ENCODE peak calls at places on chromosomes 16 and 17, in six cellular contexts. L is lower lobe of right lung; V is adrenal gland; W is pancreas; U is CD8-positive, alpha-beta T cell; T is body of pancreas. D is an unnamed sample. For H3K36me3, the result is how much of the 10 kb centered on the place peaks cover.

GRCh38 chr16:19119564-19119963 is 5.8 kb downstream of the ITPRIPL2 start:
- DNase-seq in L (no peak), V (no peak), W (no peak), U (no peak), T (no peak), D (no peak)

GRCh38 chr17:41863074-41863843 is 2.0 kb downstream of the KLHL11 start:
- DNase-seq in L (no peak), V (no peak), W (no peak), U (no peak), T (no peak), D (no peak)

GRCh38 chr16:82317411-82318168 is 147.6 kb upstream of the MPHOSPH6 start:
- DNase-seq in L (no peak), V (no peak), W (no peak), U (no peak), T (peak), D (no peak)

GRCh38 chr16:11325404-11326083 is 19.7 kb upstream of the RMI2 start:
- DNase-seq in L (no peak), V (no peak), W (no peak), U (no peak), T (no peak), D (no peak)

GRCh38 chr17:79188048-79188447 is 113.4 kb downstream of the ENGASE start:
- DNase-seq in L (no peak), V (no peak), W (no peak), U (no peak), T (peak), D (no peak)

GRCh38 chr16:88921603-88921995 is 55.1 kb upstream of the PABPN1L start:
- DNase-seq in L (no peak), V (no peak), W (no peak), U (no peak), T (no peak), D (no peak)

GRCh38 chr17:39699818-39700147 is at the start of gene ERBB2:
- DNase-seq in L (peak), V (no peak), W (peak), U (no peak), T (peak), D (no peak)

GRCh38 chr17:17264430-17264829 is 16.6 kb downstream of the COPS3 start:
- DNase-seq in L (no peak), V (no peak), W (no peak), U (no peak), T (no peak), D (peak)

GRCh38 chr16:58421529-58421928 is 29.3 kb downstream of the GINS3 start:
- DNase-seq in L (no peak), V (no peak), W (no peak), U (no peak), T (no peak), D (peak)

GRCh38 chr17:68035131-68035522 is 408 bp upstream of the KPNA2 start:
- DNase-seq in L (peak), V (peak), W (peak), U (peak), T (peak), D (peak)

GRCh38 chr17:68033636-68034451 is 1.7 kb upstream of the KPNA2 start:
- DNase-seq in L (no peak), V (no peak), W (no peak), U (no peak), T (no peak), D (no peak)

GRCh38 chr17:68034452-68034776 is 1.1 kb upstream of the KPNA2 start:
- DNase-seq in L (no peak), V (no peak), W (no peak), U (no peak), T (no peak), D (no peak)

GRCh38 chr17:68036304-68037147 is 991 bp downstream of the KPNA2 start:
- DNase-seq in L (no peak), V (no peak), W (no peak), U (no peak), T (no peak), D (no peak)

DNA sequence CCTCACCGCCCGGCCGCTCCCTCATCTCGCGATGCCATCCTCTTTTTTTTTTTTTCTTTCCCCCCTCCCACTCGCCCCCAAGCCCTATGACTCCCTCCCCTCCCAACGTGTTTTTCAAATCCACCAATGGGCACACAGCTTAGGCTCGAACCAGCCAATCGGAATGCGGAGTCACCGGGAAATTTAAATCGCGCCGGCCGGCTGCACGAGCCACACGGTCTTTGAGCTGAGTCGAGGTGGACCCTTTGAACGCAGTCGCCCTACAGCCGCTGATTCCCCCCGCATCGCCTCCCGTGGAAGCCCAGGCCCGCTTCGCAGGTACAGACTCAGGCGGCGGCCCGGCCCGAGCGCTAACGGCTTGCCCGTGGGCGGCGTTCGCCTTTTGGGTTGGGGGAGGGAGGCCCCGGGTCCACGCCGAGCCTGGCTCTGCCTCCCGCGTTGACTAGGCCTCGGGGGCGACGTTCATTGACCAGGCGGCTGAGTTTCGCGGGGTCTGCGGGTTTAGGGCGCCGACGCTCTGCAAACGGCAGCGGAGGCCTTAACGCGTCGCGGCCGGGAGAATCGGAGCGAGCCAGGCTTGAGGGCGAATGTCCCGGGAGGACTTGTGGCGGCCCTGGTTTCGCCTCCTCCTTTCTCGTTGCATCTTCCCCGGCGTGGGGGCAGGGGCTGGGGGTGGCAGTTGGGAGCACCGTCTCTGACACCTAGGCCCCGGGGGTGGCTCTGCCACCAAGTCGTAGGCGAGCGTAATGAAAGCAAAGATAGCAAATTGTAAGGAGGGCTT is at the start of gene KPNA2:
- DNase-seq in L (peak), V (peak), W (peak), U (peak), T (peak), D (peak)
- H3K36me3 ChIP-seq in L (under half), V (under half), W (under half), U (under half), T (under half), D (under half)

DNA sequence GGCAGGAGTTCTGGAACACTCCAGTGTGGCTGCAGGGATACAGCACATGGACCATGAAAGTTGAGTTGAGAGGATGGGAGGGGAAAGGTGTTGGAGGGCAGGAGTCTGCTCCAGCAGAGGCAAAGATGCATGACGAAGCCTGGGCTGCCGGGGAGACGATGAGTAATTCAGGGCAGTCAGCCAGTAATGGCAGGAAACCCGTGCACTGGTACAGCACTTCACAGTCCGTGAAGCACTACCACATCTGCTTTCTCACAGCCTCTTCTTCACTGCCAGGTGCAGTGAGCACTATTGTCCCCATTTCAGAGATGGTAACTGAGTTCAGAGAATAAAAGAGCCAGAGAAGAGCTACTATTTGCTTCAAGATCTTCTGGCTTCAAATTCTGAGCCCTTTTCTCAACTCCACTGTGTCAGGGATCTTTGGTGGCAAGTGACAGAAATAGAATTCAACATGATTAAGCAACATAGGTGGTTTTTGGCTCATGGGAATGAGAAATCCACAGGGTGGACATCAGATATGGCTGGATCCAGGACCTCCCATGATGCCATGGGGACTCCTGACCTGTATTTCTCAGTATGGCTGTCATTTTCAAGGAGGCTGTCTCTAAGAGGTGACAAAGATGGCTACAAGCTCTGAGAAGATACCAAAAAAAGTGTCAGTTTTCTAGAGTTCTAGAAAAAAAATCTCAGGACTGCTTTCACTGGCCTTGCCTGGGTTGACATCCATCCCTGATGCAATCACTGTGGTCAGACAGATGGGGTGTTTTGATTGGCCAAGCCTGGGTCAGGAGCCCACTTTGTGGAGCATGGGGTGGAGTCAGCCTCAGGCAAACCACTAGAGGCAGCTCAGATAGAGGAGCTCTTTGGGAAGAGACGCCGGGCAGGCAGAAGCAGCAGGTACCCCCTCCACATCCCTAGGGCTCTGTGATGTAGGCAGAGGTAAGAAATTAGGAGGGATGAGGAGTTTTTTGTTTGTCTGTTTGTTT is 24.7 kb downstream of the IL21R start:
- DNase-seq in L (no peak), V (peak), W (no peak), U (no peak), T (peak), D (no peak)
- TF ChIP-seq CTCF in L (no peak), V (no peak), W (no peak), U (no peak), T (no peak), D (no peak)

GRCh38 chr17:61967729-61968128 is 39.9 kb upstream of the INTS2 start:
- DNase-seq in L (no peak), V (no peak), W (no peak), U (no peak), T (no peak), D (no peak)
- H3K36me3 ChIP-seq in L (half or more), V (under half), W (under half), U (under half), T (under half), D (half or more)

DNA sequence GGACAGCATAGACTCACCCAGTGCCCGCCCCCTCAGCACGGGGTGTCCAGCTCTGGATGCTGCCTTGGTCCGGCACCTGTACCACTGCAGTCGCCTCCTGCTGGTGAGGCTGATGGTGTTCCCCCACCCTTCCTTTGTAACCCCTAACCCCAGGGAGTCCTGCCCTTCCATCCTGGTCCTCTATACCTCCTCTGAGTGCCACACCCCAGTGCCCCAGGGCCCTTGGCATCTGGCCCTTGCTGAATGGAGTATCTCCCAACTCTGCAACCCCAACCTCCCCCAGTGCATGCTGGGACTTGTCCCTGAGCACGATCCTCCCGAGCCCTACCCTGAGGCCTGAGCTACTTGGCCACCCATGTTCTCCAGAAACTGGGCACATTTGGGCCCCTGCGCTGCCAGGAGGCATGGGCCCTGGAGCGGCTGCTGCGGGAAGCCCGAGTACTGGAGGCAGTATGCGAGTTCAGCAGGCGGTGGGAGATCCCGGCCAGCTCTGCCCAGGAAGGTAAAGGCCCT is 15.8 kb downstream of the RIPOR1 start:
- DNase-seq in L (peak), V (no peak), W (peak), U (no peak), T (no peak), D (no peak)
- TF ChIP-seq CTCF in L (no peak), V (no peak), W (no peak), U (no peak), T (no peak), D (no peak)